ENCODE peak calls at places on chromosomes 13 and 19, in four cellular contexts. I is CD8-positive, alpha-beta T cell; J is RWPE1; C is H1. N is an unnamed sample.

GRCh38 chr13:24218977-24219376 is 58.5 kb downstream of the SPATA13 start:
- DNase-seq in I (no peak), J (no peak), C (no peak), N (no peak)

GRCh38 chr13:30487075-30487470 is 21.3 kb upstream of the HMGB1 start:
- DNase-seq in I (no peak), J (no peak), C (no peak), N (no peak)

GRCh38 chr13:35865341-35866240 is 265.6 kb downstream of the DCLK1 start:
- DNase-seq in I (no peak), J (no peak), C (no peak), N (no peak)

GRCh38 chr19:15181394-15181793 is 19.4 kb downstream of the NOTCH3 start:
- DNase-seq in I (no peak), J (no peak), C (no peak), N (no peak)

GRCh38 chr19:7856679-7857663 is 17.2 kb downstream of the PRR36 start:
- DNase-seq in I (no peak), J (no peak), C (no peak), N (no peak)

GRCh38 chr19:29873801-29874575 is 62.2 kb downstream of the CCNE1 start:
- DNase-seq in I (no peak), J (no peak), C (no peak), N (no peak)

GRCh38 chr19:49359851-49360845 is 2.1 kb downstream of the TEAD2 start:
- DNase-seq in I (no peak), J (no peak), C (no peak), N (no peak)

GRCh38 chr19:19630426-19630825 is 2.4 kb upstream of the LPAR2 start:
- DNase-seq in I (no peak), J (no peak), C (no peak), N (no peak)

GRCh38 chr19:33813391-33814101 is 16.9 kb downstream of the KCTD15 start:
- DNase-seq in I (no peak), J (no peak), C (no peak), N (no peak)

GRCh38 chr13:79966502-79966901 is 374.4 kb downstream of the SPRY2 start:
- DNase-seq in I (no peak), J (no peak), C (peak; percentile 71), N (no peak)

GRCh38 chr19:51552996-51553725 is 17.9 kb upstream of the ZNF175 start:
- DNase-seq in I (peak; percentile 20), J (peak; percentile 67), C (peak; percentile 82), N (peak; percentile 89)

GRCh38 chr19:43526884-43527859 is at the start of gene ETHE1:
- DNase-seq in I (peak; percentile 69), J (peak; percentile 79), C (no peak), N (peak; percentile 95)

GRCh38 chr13:78382946-78383542 is 220.3 kb downstream of the POU4F1 start:
- DNase-seq in I (no peak), J (no peak), C (no peak), N (no peak)

GRCh38 chr19:19460761-19461265 is 54.5 kb downstream of the TSSK6 start:
- DNase-seq in I (peak; percentile 55), J (no peak), C (no peak), N (peak; percentile 71)

GRCh38 chr19:32781280-32781679 is 61.7 kb downstream of the TDRD12 start:
- DNase-seq in I (no peak), J (no peak), C (no peak), N (no peak)

GRCh38 chr13:104571161-104571889 is 1505.1 kb upstream of the SLC10A2 start:
- DNase-seq in I (no peak), J (peak; percentile 62), C (peak; percentile 46), N (no peak)

GRCh38 chr19:51491586-51491985 is 10.0 kb downstream of the SIGLEC12 start:
- DNase-seq in I (no peak), J (no peak), C (no peak), N (no peak)

GRCh38 chr19:13002970-13003540 is 7.8 kb downstream of the NFIX start:
- DNase-seq in I (no peak), J (no peak), C (no peak), N (no peak)

GRCh38 chr19:13005253-13005652 is 10.0 kb downstream of the NFIX start:
- DNase-seq in I (no peak), J (no peak), C (no peak), N (no peak)

GRCh38 chr19:13002389-13002898 is 7.2 kb downstream of the NFIX start:
- DNase-seq in I (no peak), J (no peak), C (no peak), N (no peak)

GRCh38 chr19:13005861-13006370 is 10.6 kb downstream of the NFIX start:
- DNase-seq in I (no peak), J (no peak), C (no peak), N (no peak)

DNA sequence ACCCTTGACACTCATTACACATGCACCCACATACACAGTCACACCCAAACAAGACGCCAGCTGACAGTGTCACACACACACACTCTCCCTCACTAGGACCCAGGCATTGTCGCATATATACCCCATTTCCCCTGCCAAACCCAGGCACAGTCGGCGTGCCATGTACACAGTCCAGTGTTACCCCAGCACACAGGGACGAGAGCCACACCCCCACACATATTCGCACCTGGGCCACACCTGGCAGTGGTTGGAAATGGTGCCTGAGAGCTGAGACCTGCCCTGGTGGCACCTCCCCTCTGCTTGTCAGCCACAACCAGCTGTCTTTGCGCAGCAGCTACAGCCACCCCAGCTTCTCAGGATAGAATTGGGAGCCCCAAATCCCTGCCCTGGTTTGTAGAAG is 9.0 kb downstream of the NFIX start:
- DNase-seq in I (no peak), J (no peak), C (no peak), N (peak; percentile 5)
- H3K27ac ChIP-seq in I (no peak overlapping the region), J (peak overlapping the region; percentile 98), C (no peak overlapping the region), N (peak overlapping the region; percentile 10)

GRCh38 chr13:111213964-111214726 is 99.0 kb downstream of the ARHGEF7 start:
- DNase-seq in I (no peak), J (no peak), C (no peak), N (no peak)

GRCh38 chr13:111210945-111211469 is 95.9 kb downstream of the ARHGEF7 start:
- DNase-seq in I (no peak), J (no peak), C (no peak), N (no peak)

GRCh38 chr13:111211789-111212516 is 96.8 kb downstream of the ARHGEF7 start:
- DNase-seq in I (no peak), J (no peak), C (peak; percentile 57), N (no peak)

GRCh38 chr13:111210488-111210887 is 95.4 kb downstream of the ARHGEF7 start:
- DNase-seq in I (no peak), J (peak; percentile 57), C (no peak), N (peak; percentile 78)

DNA sequence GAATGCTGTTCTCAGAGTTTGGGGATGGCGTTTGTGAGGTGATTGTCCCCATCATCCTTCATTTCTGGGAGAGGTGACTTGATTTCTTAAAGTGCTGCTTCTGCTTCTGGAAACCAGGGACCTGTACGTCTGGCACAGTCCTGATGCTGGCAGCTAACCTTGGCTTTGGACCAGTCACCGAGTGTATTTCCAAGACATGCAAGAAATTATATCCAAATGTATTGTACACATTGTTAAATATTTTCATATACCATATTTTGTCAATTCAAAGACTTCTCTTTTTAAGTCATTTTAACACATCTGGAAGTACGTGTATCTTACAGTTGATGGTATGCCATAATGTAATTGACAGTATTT is 97.4 kb downstream of the ARHGEF7 start:
- DNase-seq in I (no peak), J (no peak), C (no peak), N (no peak)
- H3K27ac ChIP-seq in I (no peak overlapping the region), J (no peak overlapping the region), C (no peak overlapping the region), N (no peak overlapping the region)

GRCh38 chr19:11383706-11384048 is 437 bp downstream of the EPOR start:
- DNase-seq in I (no peak), J (no peak), C (no peak), N (peak; percentile 52)
- H3K27ac ChIP-seq in I (no peak overlapping the region), J (peak overlapping the region; percentile 56), C (no peak overlapping the region), N (no peak overlapping the region)

DNA sequence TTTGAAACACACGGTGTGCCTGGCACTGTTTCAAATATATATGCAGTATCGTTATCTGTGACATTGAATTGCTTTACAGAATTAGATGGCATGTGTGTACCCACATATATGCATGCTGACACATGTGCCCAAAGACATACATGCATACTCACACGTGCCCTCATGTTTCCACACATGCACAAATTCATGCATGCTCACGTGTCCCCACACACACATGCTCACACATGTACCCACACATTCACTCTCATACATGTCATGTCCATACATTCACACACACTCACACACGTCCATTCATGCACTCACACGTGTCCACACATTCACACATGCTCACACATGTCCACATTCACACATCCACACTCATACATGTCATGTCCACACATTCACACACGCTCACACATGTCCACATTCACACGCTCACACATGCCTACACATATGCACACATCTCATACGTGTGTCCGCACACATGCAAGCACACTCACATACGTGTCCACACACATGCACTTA is 17.9 kb upstream of the C13orf46 start:
- DNase-seq in I (no peak), J (no peak), C (no peak), N (peak; percentile 13)
- H3K27ac ChIP-seq in I (no peak overlapping the region), J (peak overlapping the region; percentile 16), C (no peak overlapping the region), N (no peak overlapping the region)

DNA sequence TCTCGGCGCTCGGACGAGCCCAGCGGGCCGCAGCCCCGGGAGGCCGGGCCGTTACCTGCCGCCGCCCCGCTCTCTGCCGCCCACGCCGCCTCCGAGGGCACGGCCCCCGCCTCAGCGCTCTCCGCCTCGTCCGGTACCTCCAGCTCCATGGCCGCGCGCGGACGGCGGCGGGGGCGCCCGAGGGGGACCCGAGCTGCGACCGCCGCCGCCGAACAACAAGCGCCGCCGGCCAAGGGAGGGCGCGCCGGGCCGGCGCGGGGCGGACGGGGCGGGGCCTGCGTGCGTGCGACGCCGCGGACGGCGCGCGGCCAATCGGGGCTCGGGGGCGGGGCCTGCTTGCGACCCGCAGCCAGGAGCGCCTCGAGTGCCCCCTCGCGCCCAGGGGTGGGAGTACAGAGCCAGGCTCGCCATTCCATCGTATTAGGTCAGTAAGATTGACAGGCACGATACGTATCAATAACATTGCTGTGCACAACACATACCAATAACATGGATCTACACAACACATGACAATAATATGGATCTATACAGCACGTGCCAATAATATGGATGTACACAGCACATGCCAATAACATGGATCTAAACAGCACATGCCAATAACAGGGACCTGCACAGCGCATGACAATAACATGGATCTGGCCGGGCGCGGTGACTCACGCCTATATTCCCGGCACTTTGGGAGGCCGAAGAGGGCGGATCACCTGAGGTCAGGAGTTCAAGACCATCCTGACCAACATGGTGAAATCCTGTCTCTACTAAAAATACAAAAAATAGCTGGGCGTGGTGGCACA is at the start of gene PIP5K1C:
- DNase-seq in I (peak; percentile 87), J (peak; percentile 89), C (no peak), N (peak; percentile 89)
- H3K27ac ChIP-seq in I (no peak within 1 kb of the TSS), J (peak within 1 kb of the TSS; percentile 71), C (no peak within 1 kb of the TSS), N (peak within 1 kb of the TSS; percentile 83)

N was measured in right cardiac atrium.